ENCODE peak calls at places on chromosomes 3 and 15, in nine cellular contexts. U is NCI-H774; S is HCT116; X is astrocyte; Q is activated T-cell treated with anti-CD3 and anti-CD28 coated beads for 48 hours; Y is stimulated activated CD8-positive, alpha-beta memory T cell treated with anti-CD3 and anti-CD28 coated beads, Interleukin-15, amount 100 ng/mL, for 24 hours; C is fibroblast of pulmonary artery; O is kidney; W is ELR. G is an unnamed sample.

GRCh38 chr15:97410907-97411575 is 549.5 kb upstream of the ARRDC4 start:
- DNase-seq in U (no peak), S (no peak), X (no peak), Q (no peak), Y (no peak), C (no peak), O (no peak), W (no peak), G (no peak)

GRCh38 chr3:161171113-161171512 is 50.0 kb upstream of the NMD3 start:
- DNase-seq in U (no peak), S (no peak), X (peak; percentile 90), Q (no peak), Y (no peak), C (peak; percentile 86), O (peak; percentile 79), W (peak; percentile 80), G (peak; percentile 92)

GRCh38 chr3:106860182-106860581 is 517.1 kb upstream of the CCDC54 start:
- DNase-seq in U (no peak), S (no peak), X (no peak), Q (no peak), Y (no peak), C (peak; percentile 7), O (no peak), W (peak; percentile 71), G (peak; percentile 21)

GRCh38 chr15:41933771-41934170 is 38.6 kb downstream of the EHD4 start:
- DNase-seq in U (no peak), S (peak; percentile 61), X (no peak), Q (no peak), Y (no peak), C (no peak), O (no peak), W (peak; percentile 88), G (peak; percentile 81)

GRCh38 chr3:30639937-30640336 is 33.5 kb downstream of the TGFBR2 start:
- DNase-seq in U (no peak), S (no peak), X (no peak), Q (no peak), Y (no peak), C (no peak), O (no peak), W (no peak), G (no peak)

GRCh38 chr3:124951511-124952390 is 17.2 kb upstream of the MUC13 start:
- DNase-seq in U (peak; percentile 41), S (no peak), X (peak; percentile 55), Q (no peak), Y (no peak), C (peak; percentile 60), O (no peak), W (peak; percentile 81), G (peak; percentile 52)

GRCh38 chr3:197364410-197365071 is 66.1 kb upstream of the DLG1 start:
- DNase-seq in U (no peak), S (no peak), X (no peak), Q (no peak), Y (no peak), C (no peak), O (no peak), W (no peak), G (no peak)

GRCh38 chr3:103862415-103862814 is 1427.6 kb downstream of the ZPLD1 start:
- DNase-seq in U (no peak), S (no peak), X (no peak), Q (no peak), Y (no peak), C (no peak), O (no peak), W (no peak), G (no peak)

GRCh38 chr3:160287666-160288065 is 62.4 kb downstream of the C3orf80 start:
- DNase-seq in U (no peak), S (no peak), X (no peak), Q (no peak), Y (no peak), C (peak; percentile 55), O (no peak), W (no peak), G (no peak)